ENCODE peak calls at places on chromosomes 4 and X, in nine cellular contexts. X is mammary epithelial cell, U is astrocyte of the spinal cord, N is colonic mucosa, D is IMR-90, R is left ventricle myocardium inferior, C is HCT116, W is heart left ventricle, G is lower leg skin. P is an unnamed sample.

GRCh38 chr4:150251752-150252190 is 173.5 kb downstream of the DCLK2 start:
- DNase-seq in C (no peak), U (no peak), D (no peak), X (no peak), R (no peak), G (no peak), N (no peak), W (no peak), P (no peak)

GRCh38 chrX:83469551-83469950 is 38.5 kb upstream of the POU3F4 start:
- DNase-seq in U (peak), R (no peak), G (no peak), N (peak), C (no peak), D (peak), X (peak), W (no peak), P (peak)

GRCh38 chr4:60805500-60806313 is 394.4 kb upstream of the ADGRL3 start:
- DNase-seq in D (peak), G (no peak), W (no peak), U (peak), C (no peak), X (peak), N (no peak), R (no peak), P (no peak)

GRCh38 chrX:123803331-123803983 is 56.4 kb upstream of the XIAP start:
- DNase-seq in C (peak), U (peak), R (no peak), W (peak), D (peak), N (no peak), X (peak), G (no peak), P (no peak)

GRCh38 chr4:175784986-175785525 is 27.0 kb downstream of the GPM6A start:
- DNase-seq in X (no peak), N (no peak), G (no peak), U (peak), R (no peak), D (no peak), W (no peak), C (no peak), P (no peak)

GRCh38 chr4:168825975-168826374 is 184.1 kb downstream of the CBR4 start:
- DNase-seq in C (no peak), X (no peak), W (no peak), N (no peak), R (no peak), G (no peak), U (no peak), D (peak), P (no peak)

GRCh38 chr4:101782546-101782945 is 8.0 kb upstream of the BANK1 start:
- DNase-seq in U (no peak), G (no peak), C (no peak), D (no peak), N (no peak), X (peak), R (no peak), W (no peak), P (no peak)

GRCh38 chr4:128221556-128221955 is 66.1 kb downstream of the PGRMC2 start:
- DNase-seq in R (no peak), X (no peak), G (no peak), C (no peak), N (no peak), U (peak), W (no peak), D (no peak), P (no peak)

GRCh38 chr4:158428242-158428641 is 93.4 kb upstream of the RXFP1 start:
- DNase-seq in W (no peak), G (no peak), D (peak), C (no peak), U (peak), X (peak), N (no peak), R (no peak), P (no peak)

GRCh38 chr4:5921074-5921473 is 28.2 kb upstream of the CRMP1 start:
- DNase-seq in X (no peak), U (no peak), G (no peak), C (no peak), N (no peak), W (no peak), D (no peak), R (no peak), P (no peak)

GRCh38 chrX:20224814-20225487 is 41.8 kb downstream of the RPS6KA3 start:
- DNase-seq in R (no peak), W (no peak), N (no peak), C (no peak), X (peak), U (peak), D (peak), G (no peak), P (no peak)

GRCh38 chr4:129129143-129129542 is 33.2 kb downstream of the C4orf33 start:
- DNase-seq in D (no peak), X (no peak), U (no peak), C (no peak), W (no peak), R (no peak), N (no peak), G (no peak), P (no peak)

GRCh38 chr4:86926428-86927086 is 8.3 kb upstream of the AFF1 start:
- DNase-seq in G (peak), D (peak), N (no peak), C (no peak), R (no peak), X (peak), U (no peak), W (no peak), P (no peak)

GRCh38 chrX:3465017-3465416 is 118.6 kb upstream of the MXRA5 start:
- DNase-seq in W (no peak), R (no peak), N (no peak), G (no peak), C (no peak), D (no peak), U (no peak), X (no peak), P (no peak)

GRCh38 chr4:7275490-7276154 is 83.3 kb downstream of the SORCS2 start:
- DNase-seq in D (no peak), X (no peak), W (no peak), G (no peak), N (no peak), U (no peak), R (no peak), C (no peak), P (no peak)

GRCh38 chr4:154160925-154161324 is 330.7 kb downstream of the DCHS2 start:
- DNase-seq in X (no peak), U (no peak), W (no peak), R (no peak), G (no peak), N (no peak), D (no peak), C (no peak), P (no peak)

GRCh38 chr4:40699648-40700047 is 50.1 kb upstream of the NSUN7 start:
- DNase-seq in C (no peak), U (peak), G (no peak), D (peak), X (peak), N (no peak), W (no peak), R (no peak), P (no peak)

GRCh38 chr4:109040441-109040840 is 262.0 kb downstream of the COL25A1 start:
- DNase-seq in X (no peak), C (no peak), D (no peak), U (no peak), N (no peak), W (no peak), R (no peak), G (no peak), P (no peak)

GRCh38 chr4:131207589-131207988 is 1941.5 kb upstream of the PCDH10 start:
- DNase-seq in X (no peak), G (no peak), C (no peak), N (no peak), R (no peak), D (no peak), W (no peak), U (no peak), P (no peak)

GRCh38 chrX:119573840-119574393 is 446 bp upstream of the UBE2A start:
- DNase-seq in G (no peak), C (peak), R (peak), X (peak), N (peak), U (peak), W (peak), D (peak), P (peak)

GRCh38 chrX:1554469-1555210 is 17.7 kb upstream of the P2RY8 start:
- DNase-seq in G (peak), D (no peak), X (no peak), C (no peak), W (no peak), R (no peak), N (no peak), U (no peak), P (no peak)

GRCh38 chr4:337932-338758 is 531 bp downstream of the ZNF141 start:
- DNase-seq in N (peak), X (peak), C (no peak), W (no peak), G (peak), D (peak), U (peak), R (no peak), P (peak)

GRCh38 chrX:46575586-46575985 is 2.0 kb downstream of the CHST7 start:
- DNase-seq in G (no peak), N (no peak), U (no peak), W (no peak), D (no peak), C (no peak), R (no peak), X (no peak), P (no peak)

GRCh38 chr4:113160548-113160947 is 111.1 kb downstream of the ANK2 start:
- DNase-seq in N (no peak), G (no peak), C (no peak), W (no peak), R (no peak), X (no peak), U (no peak), D (no peak), P (no peak)

GRCh38 chr4:35538807-35539206 is 705.5 kb downstream of the ARAP2 start:
- DNase-seq in D (no peak), G (no peak), R (no peak), N (no peak), X (no peak), U (peak), W (no peak), C (peak), P (no peak)

GRCh38 chrX:10636337-10636736 is 16.0 kb upstream of the MID1 start:
- DNase-seq in U (peak), G (no peak), N (peak), W (peak), C (peak), D (peak), X (peak), R (no peak), P (peak)
- TF ChIP-seq CTCF in U (peak), G (no peak), N (peak), W (peak), C (peak), D (peak), X (peak), R (peak), P (peak)

DNA sequence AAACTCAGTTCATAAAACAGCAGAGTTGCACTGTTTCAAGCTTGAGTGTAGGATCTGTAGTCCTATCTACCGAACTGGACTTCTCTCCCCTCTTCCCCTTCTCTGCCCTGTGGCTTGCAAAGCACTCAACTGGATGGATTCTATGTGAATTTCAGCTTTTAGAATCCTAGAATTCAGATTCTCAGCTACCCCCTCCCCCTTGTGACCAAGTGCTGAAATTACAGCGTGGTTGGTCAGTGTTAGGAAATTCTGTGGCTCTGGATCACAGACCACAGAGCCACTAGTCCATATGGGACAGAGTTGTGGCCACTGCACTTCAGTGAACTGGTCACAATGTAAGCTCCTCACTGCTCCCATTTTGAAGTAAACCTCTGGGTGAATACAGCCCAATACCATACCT is 64.6 kb upstream of the TRPC5 start:
- DNase-seq in C (no peak), W (no peak), X (no peak), G (no peak), U (no peak), D (peak), N (no peak), R (no peak), P (peak)
- TF ChIP-seq CTCF in C (peak), W (peak), X (peak), G (no peak), U (peak), D (peak), N (no peak), R (peak), P (peak)

GRCh38 chr4:135371137-135371536 is 1169.5 kb upstream of the PABPC4L start:
- DNase-seq in R (no peak), C (no peak), W (no peak), D (no peak), X (no peak), G (no peak), U (no peak), N (no peak), P (no peak)
- TF ChIP-seq CTCF in R (no peak), C (peak), W (no peak), D (no peak), X (no peak), G (no peak), U (no peak), N (no peak), P (no peak)

GRCh38 chrX:88135735-88136134 is 611.3 kb upstream of the CPXCR1 start:
- DNase-seq in W (no peak), U (no peak), R (no peak), N (no peak), D (no peak), C (no peak), G (no peak), X (no peak), P (no peak)
- TF ChIP-seq CTCF in W (peak), U (no peak), R (no peak), N (no peak), D (peak), C (no peak), G (no peak), X (peak), P (peak)

GRCh38 chr4:33911951-33912350 is 2332.4 kb downstream of the ARAP2 start:
- DNase-seq in D (no peak), X (no peak), R (no peak), U (no peak), N (no peak), W (no peak), C (no peak), G (no peak), P (no peak)
- TF ChIP-seq CTCF in D (no peak), X (no peak), R (no peak), U (no peak), N (no peak), W (no peak), C (no peak), G (no peak), P (no peak)

GRCh38 chrX:15854080-15854655 is 445 bp downstream of the AP1S2 start:
- DNase-seq in G (peak), C (no peak), N (peak), W (peak), U (no peak), X (peak), R (peak), D (no peak), P (peak)
- TF ChIP-seq CTCF in G (no peak), C (no peak), N (no peak), W (peak), U (peak), X (no peak), R (peak), D (peak), P (no peak)

P was measured in adrenal gland.